ENCODE peak calls at places on chromosomes 4 and X, in ten cellular contexts. O is mesenchymal stem cell; H is ascending aorta; D is heart left ventricle; I is gastrocnemius medialis; W is MG63; A is naive thymus-derived CD4-positive, alpha-beta T cell; S is ovary; K is Karpas-422; L is OCI-LY7. J is an unnamed sample.

GRCh38 chrX:39950035-39950688 is 147.6 kb downstream of the BCOR start:
- DNase-seq in O (peak; percentile 27), H (no peak), D (no peak), I (no peak), W (no peak), A (no peak), S (no peak), K (peak; percentile 42), L (peak; percentile 42), J (no peak)

GRCh38 chr4:77631276-77631675 is 25.7 kb downstream of the CXCL13 start:
- DNase-seq in O (no peak), H (no peak), D (no peak), I (no peak), W (no peak), A (no peak), S (no peak), K (no peak), L (no peak), J (no peak)

GRCh38 chr4:71472946-71473345 is 134.1 kb downstream of the SLC4A4 start:
- DNase-seq in O (peak; percentile 52), H (no peak), D (no peak), I (no peak), W (no peak), A (no peak), S (no peak), K (no peak), L (no peak), J (peak; percentile 57)

GRCh38 chr4:761739-762138 is 56.1 kb downstream of the PCGF3 start:
- DNase-seq in O (no peak), H (no peak), D (peak; percentile 22), I (no peak), W (no peak), A (no peak), S (no peak), K (no peak), L (no peak), J (peak; percentile 9)

GRCh38 chr4:10584042-10584441 is 100.5 kb downstream of the CLNK start:
- DNase-seq in O (peak; percentile 92), H (no peak), D (no peak), I (no peak), W (peak; percentile 31), A (no peak), S (no peak), K (no peak), L (no peak), J (peak; percentile 88)

GRCh38 chrX:45765726-45766125 is 565.0 kb upstream of the DIPK2B start:
- DNase-seq in O (no peak), H (no peak), D (no peak), I (no peak), W (no peak), A (no peak), S (no peak), K (no peak), L (no peak), J (no peak)

GRCh38 chrX:11792461-11793421 is 34.7 kb downstream of the MSL3 start:
- DNase-seq in O (no peak), H (no peak), D (no peak), I (no peak), W (no peak), A (peak; percentile 52), S (no peak), K (peak; percentile 52), L (peak; percentile 75), J (no peak)

GRCh38 chr4:179097741-179098140 is 1655.5 kb upstream of the AGA start:
- DNase-seq in O (peak; percentile 47), H (no peak), D (no peak), I (no peak), W (no peak), A (no peak), S (no peak), K (no peak), L (peak; percentile 5), J (no peak)

DNA sequence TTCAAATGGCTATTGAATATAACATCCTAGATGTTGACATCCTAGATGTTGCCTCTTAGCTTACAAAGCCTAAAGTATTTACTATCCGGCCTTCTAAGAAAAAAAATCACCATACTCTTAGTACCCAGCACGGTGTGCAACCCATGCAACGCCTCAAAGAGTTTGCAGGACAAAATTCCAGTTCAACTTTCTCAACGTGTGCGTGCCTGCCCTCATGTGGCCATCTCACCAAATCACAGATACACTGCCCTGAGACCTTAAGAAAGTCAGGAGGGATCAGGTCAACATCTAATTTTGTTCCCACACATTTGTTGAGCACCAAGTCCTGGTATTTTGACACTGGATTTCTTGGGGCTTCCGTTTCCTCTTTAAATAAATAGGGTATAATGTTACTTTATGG is 68.3 kb downstream of the CRMP1 start:
- DNase-seq in O (peak; percentile 45), H (no peak), D (no peak), I (no peak), W (peak; percentile 8), A (no peak), S (no peak), K (peak; percentile 80), L (peak; percentile 8), J (peak; percentile 89)
- H3K36me3 ChIP-seq in O (peaks cover 60% of the 10 kb centered on the region), H (peaks cover 23% of the 10 kb centered on the region), D (no peaks in the 10 kb centered on the region), I (no peaks in the 10 kb centered on the region), W (no peaks in the 10 kb centered on the region), A (no peaks in the 10 kb centered on the region), S (no peaks in the 10 kb centered on the region), K (no peaks in the 10 kb centered on the region), L (no peaks in the 10 kb centered on the region), J (peaks cover 54% of the 10 kb centered on the region)

DNA sequence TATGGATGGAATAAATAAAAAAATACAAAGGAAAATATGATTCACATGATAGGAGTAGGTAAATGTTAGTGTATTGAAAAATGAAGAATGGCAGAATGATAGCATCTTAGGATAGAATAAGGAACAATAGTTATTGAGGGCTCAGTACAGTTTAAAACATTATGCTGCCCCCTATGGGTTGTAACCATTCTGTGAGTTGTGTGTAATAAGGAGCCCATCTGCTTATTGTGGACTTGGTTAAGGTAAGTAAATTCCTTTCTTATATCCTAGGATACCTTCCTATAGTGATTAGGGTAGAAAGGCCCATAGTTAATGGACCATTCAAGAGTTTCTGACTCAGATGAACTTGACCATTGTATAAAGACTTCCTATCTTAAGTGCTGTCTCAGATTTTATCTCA is 195.8 kb downstream of the PDHA2 start:
- DNase-seq in O (peak; percentile 16), H (no peak), D (no peak), I (no peak), W (no peak), A (no peak), S (no peak), K (no peak), L (peak; percentile 4), J (no peak)
- H3K4me3 ChIP-seq in O (no peak overlapping the region), H (no peak overlapping the region), D (no peak overlapping the region), I (no peak overlapping the region), W (no peak overlapping the region), A (no peak overlapping the region), S (no peak overlapping the region), K (no peak overlapping the region), L (no peak overlapping the region), J (no peak overlapping the region)

GRCh38 chr4:174334628-174335027 is 50.9 kb downstream of the CEP44 start:
- DNase-seq in O (no peak), H (no peak), D (no peak), I (no peak), W (no peak), A (no peak), S (no peak), K (no peak), L (no peak), J (no peak)
- H3K36me3 ChIP-seq in O (no peaks in the 10 kb centered on the region), H (no peaks in the 10 kb centered on the region), D (no peaks in the 10 kb centered on the region), I (peaks cover 8% of the 10 kb centered on the region), W (no peaks in the 10 kb centered on the region), A (no peaks in the 10 kb centered on the region), S (no peaks in the 10 kb centered on the region), K (no peaks in the 10 kb centered on the region), L (no peaks in the 10 kb centered on the region), J (no peaks in the 10 kb centered on the region)

GRCh38 chr4:139651282-139652194 is 14.1 kb upstream of the MGST2 start:
- DNase-seq in O (peak; percentile 83), H (no peak), D (peak; percentile 92), I (peak; percentile 44), W (peak; percentile 41), A (peak; percentile 67), S (peak; percentile 94), K (peak; percentile 86), L (peak; percentile 74), J (peak; percentile 65)
- H3K4me3 ChIP-seq in O (no peak overlapping the region), H (peak overlapping the region; percentile 43), D (peak overlapping the region; percentile 26), I (peak overlapping the region; percentile 8), W (no peak overlapping the region), A (no peak overlapping the region), S (no peak overlapping the region), K (no peak overlapping the region), L (no peak overlapping the region), J (peak overlapping the region; percentile 21)

DNA sequence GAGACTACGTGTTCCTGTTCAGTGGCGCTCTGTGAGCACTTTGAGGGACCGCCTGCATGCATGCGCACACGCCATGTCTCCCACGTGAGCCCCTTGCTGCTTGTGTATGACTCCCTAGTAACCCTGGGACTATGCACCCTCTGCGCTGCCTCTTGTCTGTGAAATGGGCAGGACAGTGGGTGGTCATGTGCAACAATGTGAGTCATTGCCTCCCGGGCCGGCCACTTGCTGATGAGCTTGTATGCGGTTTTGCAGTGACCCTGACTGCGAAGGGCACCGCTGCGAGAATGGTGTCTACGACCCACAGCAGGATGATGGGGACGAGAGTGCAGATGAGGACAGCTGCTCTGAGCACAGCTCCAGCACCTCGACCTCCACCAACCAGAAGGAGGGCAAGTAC is 61.4 kb downstream of the TNIP2 start:
- DNase-seq in O (peak; percentile 60), H (no peak), D (no peak), I (no peak), W (no peak), A (no peak), S (no peak), K (no peak), L (no peak), J (no peak)
- H3K36me3 ChIP-seq in O (peaks cover 63% of the 10 kb centered on the region), H (peaks cover 92% of the 10 kb centered on the region), D (no peaks in the 10 kb centered on the region), I (peaks cover 91% of the 10 kb centered on the region), W (peaks cover 19% of the 10 kb centered on the region), A (peaks cover 95% of the 10 kb centered on the region), S (no peaks in the 10 kb centered on the region), K (peaks cover 20% of the 10 kb centered on the region), L (peaks cover 70% of the 10 kb centered on the region), J (peaks cover 89% of the 10 kb centered on the region)

DNA sequence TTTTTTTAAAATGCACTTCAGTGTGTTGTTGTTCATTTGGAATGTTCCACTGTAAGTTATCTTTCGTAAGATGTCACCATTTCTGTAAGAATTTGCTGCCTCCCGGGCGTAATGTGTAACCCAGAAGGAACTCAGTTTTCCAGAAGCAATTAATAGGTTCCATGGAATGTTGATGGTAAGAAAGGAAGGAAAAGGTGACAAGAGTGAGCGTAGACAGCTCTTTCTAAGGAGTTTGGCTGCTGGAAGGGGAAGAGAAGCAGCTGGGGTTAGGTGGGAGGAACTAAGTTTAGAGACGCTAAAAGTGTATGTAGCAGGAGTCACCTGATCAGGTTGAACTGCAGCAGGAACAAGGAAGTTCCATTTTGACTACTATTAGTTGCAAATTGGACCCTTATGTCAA is 35.9 kb downstream of the PNMA5 start:
- DNase-seq in O (no peak), H (no peak), D (no peak), I (no peak), W (no peak), A (no peak), S (no peak), K (no peak), L (no peak), J (no peak)
- H3K4me3 ChIP-seq in O (peak overlapping the region; percentile 63), H (peak overlapping the region; percentile 29), D (no peak overlapping the region), I (no peak overlapping the region), W (peak overlapping the region; percentile 48), A (peak overlapping the region; percentile 52), S (no peak overlapping the region), K (peak overlapping the region; percentile 29), L (peak overlapping the region; percentile 52), J (peak overlapping the region; percentile 52)

GRCh38 chrX:41526268-41526667 is 79.1 kb downstream of the NYX start:
- DNase-seq in O (no peak), H (no peak), D (no peak), I (no peak), W (no peak), A (no peak), S (no peak), K (no peak), L (no peak), J (no peak)
- H3K36me3 ChIP-seq in O (peaks cover 21% of the 10 kb centered on the region), H (peaks cover 15% of the 10 kb centered on the region), D (no peaks in the 10 kb centered on the region), I (no peaks in the 10 kb centered on the region), W (no peaks in the 10 kb centered on the region), A (peaks cover 25% of the 10 kb centered on the region), S (no peaks in the 10 kb centered on the region), K (no peaks in the 10 kb centered on the region), L (no peaks in the 10 kb centered on the region), J (peaks cover 4% of the 10 kb centered on the region)

J was measured in osteoblast.